ENCODE peak calls at places on chromosomes 11 and 22, in five cellular contexts. One of them, this sample, is unnamed.
A peak's percentile ranks its signal among the peaks of the same experiment; 100 is the strongest.

GRCh38 chr11:47056261-47056915 is 119.8 kb downstream of the CSTPP1 start:
- DNase-seq in H9: no peak
- DNase-seq in mesenchymal stem cell: peak; percentile 91
- DNase-seq in neuronal stem cell: no peak
- DNase-seq in H1: no peak
- DNase-seq in this sample: peak; percentile 94

GRCh38 chr22:24688294-24688693 is 85.3 kb downstream of the GGT1 start:
- DNase-seq in H9: no peak
- DNase-seq in mesenchymal stem cell: no peak
- DNase-seq in neuronal stem cell: no peak
- DNase-seq in H1: no peak
- DNase-seq in this sample: no peak

GRCh38 chr22:44202261-44202789 is 21.6 kb downstream of the PARVG start:
- DNase-seq in H9: no peak
- DNase-seq in mesenchymal stem cell: peak; percentile 2
- DNase-seq in neuronal stem cell: no peak
- DNase-seq in H1: no peak
- DNase-seq in this sample: peak; percentile 90

GRCh38 chr11:14041565-14041964 is 79.0 kb downstream of the SPON1 start:
- DNase-seq in H9: no peak
- DNase-seq in mesenchymal stem cell: no peak
- DNase-seq in neuronal stem cell: no peak
- DNase-seq in H1: no peak
- DNase-seq in this sample: no peak

GRCh38 chr11:122107045-122107444 is 9.0 kb downstream of the BLID start:
- DNase-seq in H9: no peak
- DNase-seq in mesenchymal stem cell: no peak
- DNase-seq in neuronal stem cell: no peak
- DNase-seq in H1: no peak
- DNase-seq in this sample: no peak

GRCh38 chr22:44363980-44364749 is 51.4 kb upstream of the SHISAL1 start:
- DNase-seq in H9: no peak
- DNase-seq in mesenchymal stem cell: no peak
- DNase-seq in neuronal stem cell: no peak
- DNase-seq in H1: no peak
- DNase-seq in this sample: no peak

GRCh38 chr11:106369224-106369623 is 291.8 kb downstream of the AASDHPPT start:
- DNase-seq in H9: no peak
- DNase-seq in mesenchymal stem cell: no peak
- DNase-seq in neuronal stem cell: no peak
- DNase-seq in H1: no peak
- DNase-seq in this sample: peak; percentile 14

GRCh38 chr11:36037031-36037430 is 93.2 kb downstream of the LDLRAD3 start:
- DNase-seq in H9: no peak
- DNase-seq in mesenchymal stem cell: no peak
- DNase-seq in neuronal stem cell: no peak
- DNase-seq in H1: no peak
- DNase-seq in this sample: peak; percentile 43

GRCh38 chr11:62593434-62594044 is 2.2 kb upstream of the TUT1 start:
- DNase-seq in H9: peak; percentile 85
- DNase-seq in mesenchymal stem cell: peak; percentile 77
- DNase-seq in neuronal stem cell: peak; percentile 70
- DNase-seq in H1: peak; percentile 88
- DNase-seq in this sample: peak; percentile 70

GRCh38 chr11:62592216-62592815 is 993 bp upstream of the TUT1 start:
- DNase-seq in H9: no peak
- DNase-seq in mesenchymal stem cell: no peak
- DNase-seq in neuronal stem cell: no peak
- DNase-seq in H1: peak; percentile 60
- DNase-seq in this sample: no peak

GRCh38 chr11:62592989-62593421 is 1.7 kb upstream of the TUT1 start:
- DNase-seq in H9: no peak
- DNase-seq in mesenchymal stem cell: no peak
- DNase-seq in neuronal stem cell: no peak
- DNase-seq in H1: no peak
- DNase-seq in this sample: no peak

GRCh38 chr11:62588966-62589637 is 2.2 kb downstream of the TUT1 start:
- DNase-seq in H9: no peak
- DNase-seq in mesenchymal stem cell: peak; percentile 57
- DNase-seq in neuronal stem cell: no peak
- DNase-seq in H1: no peak
- DNase-seq in this sample: no peak

DNA sequence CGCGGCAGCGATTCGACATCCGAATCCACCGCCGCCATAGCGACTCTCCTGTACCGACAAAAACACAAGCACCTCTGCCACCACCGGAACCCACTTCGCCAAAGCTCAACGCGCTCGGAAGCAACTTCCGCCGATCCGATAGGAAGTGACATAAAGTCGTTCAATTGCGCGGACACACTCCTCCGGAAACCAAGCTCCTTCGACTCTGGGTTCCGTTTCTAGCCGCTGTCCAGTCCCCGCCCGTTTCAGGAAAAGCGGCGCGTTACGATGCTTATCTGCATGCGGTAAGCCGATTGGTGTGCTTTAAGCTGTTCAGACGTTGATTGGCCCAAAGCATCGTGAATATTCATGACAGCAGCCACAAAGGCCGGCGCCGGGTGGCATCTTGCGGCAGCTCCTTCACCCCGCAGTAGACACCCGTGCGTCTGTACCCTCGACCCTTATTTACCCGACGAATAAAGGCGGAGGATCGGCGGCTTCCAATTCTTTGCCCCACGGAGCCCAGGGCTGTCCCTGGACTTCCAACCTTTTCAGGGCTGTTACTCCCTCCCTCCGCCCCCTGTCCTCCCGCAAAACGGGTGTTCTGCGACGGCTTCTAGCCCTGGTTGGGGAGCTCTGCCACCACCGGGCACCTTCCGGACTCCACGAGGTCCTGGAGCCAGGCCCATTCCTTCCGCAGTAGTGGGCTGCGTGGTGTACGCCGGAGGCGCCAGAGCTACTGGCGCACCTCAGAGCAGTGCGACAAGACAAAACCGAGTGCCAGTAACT is at the start of gene TUT1:
- DNase-seq in H9: peak; percentile 99
- DNase-seq in mesenchymal stem cell: peak; percentile 100
- DNase-seq in neuronal stem cell: peak; percentile 99
- DNase-seq in H1: peak; percentile 93
- DNase-seq in this sample: peak; percentile 99
- H3K14ac ChIP-seq in H9: peak within 1 kb of the TSS; percentile 41
- H3K14ac ChIP-seq in mesenchymal stem cell: no peak within 1 kb of the TSS
- H3K14ac ChIP-seq in neuronal stem cell: no peak within 1 kb of the TSS
- H3K14ac ChIP-seq in H1: no peak within 1 kb of the TSS
- H3K14ac ChIP-seq in this sample: peak within 1 kb of the TSS; percentile 78

DNA sequence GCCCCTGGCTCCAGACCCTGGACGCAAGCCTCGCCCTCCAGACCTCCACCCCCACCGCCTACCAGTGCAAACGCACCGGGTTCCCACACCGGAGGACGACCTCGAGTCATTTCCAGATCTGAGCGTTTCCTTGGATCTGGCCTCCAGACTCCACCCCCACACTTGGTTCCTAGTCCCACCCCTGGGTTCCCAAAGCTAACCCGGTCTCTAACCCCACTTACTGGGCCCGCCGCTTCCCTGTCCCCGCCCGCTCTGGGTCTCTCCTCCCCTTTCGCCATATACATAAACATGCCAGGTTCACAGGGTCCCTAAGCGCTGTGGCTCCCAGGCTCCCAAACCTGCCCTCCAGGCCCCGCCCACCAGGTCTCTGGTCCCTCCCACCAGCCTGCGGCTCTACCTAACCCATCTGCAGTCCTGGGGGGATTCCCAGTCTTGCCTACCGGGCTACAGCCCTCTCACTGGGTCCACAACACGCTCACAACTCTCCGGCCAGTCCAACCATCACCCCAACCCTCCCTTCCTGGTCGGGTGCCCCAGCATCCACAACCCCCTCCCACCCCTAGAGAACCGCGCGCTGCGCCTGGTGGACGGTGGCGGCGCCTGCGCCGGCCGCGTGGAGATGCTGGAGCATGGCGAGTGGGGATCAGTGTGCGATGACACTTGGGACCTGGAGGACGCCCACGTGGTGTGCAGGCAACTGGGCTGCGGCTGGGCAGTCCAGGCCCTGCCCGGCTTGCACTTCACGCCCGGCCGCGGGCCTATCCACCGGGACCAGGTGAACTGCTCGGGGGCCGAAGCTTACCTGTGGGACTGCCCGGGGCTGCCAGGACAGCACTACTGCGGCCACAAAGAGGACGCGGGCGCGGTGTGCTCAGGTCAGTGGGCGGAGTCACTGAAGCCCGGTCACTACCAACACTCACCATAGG is 36.8 kb downstream of the CD6 start:
- DNase-seq in H9: peak; percentile 93
- DNase-seq in mesenchymal stem cell: no peak
- DNase-seq in neuronal stem cell: peak; percentile 30
- DNase-seq in H1: peak; percentile 93
- DNase-seq in this sample: no peak
- H2AFZ ChIP-seq in H9: no peak overlapping the region
- H2AFZ ChIP-seq in mesenchymal stem cell: no peak overlapping the region
- H2AFZ ChIP-seq in neuronal stem cell: peak overlapping the region; percentile 76
- H2AFZ ChIP-seq in H1: no peak overlapping the region
- H2AFZ ChIP-seq in this sample: peak overlapping the region; percentile 54

GRCh38 chr11:9570313-9570712 is 3.2 kb upstream of the WEE1 start:
- DNase-seq in H9: no peak
- DNase-seq in mesenchymal stem cell: no peak
- DNase-seq in neuronal stem cell: no peak
- DNase-seq in H1: no peak
- DNase-seq in this sample: no peak

GRCh38 chr11:9569588-9570164 is 3.8 kb upstream of the WEE1 start:
- DNase-seq in H9: no peak
- DNase-seq in mesenchymal stem cell: no peak
- DNase-seq in neuronal stem cell: no peak
- DNase-seq in H1: no peak
- DNase-seq in this sample: no peak

GRCh38 chr11:9573054-9573774 is at the start of gene WEE1:
- DNase-seq in H9: peak; percentile 99
- DNase-seq in mesenchymal stem cell: peak; percentile 98
- DNase-seq in neuronal stem cell: peak; percentile 99
- DNase-seq in H1: peak; percentile 99
- DNase-seq in this sample: peak; percentile 98

GRCh38 chr11:9571766-9572120 is 1.7 kb upstream of the WEE1 start:
- DNase-seq in H9: no peak
- DNase-seq in mesenchymal stem cell: no peak
- DNase-seq in neuronal stem cell: no peak
- DNase-seq in H1: peak; percentile 37
- DNase-seq in this sample: no peak

DNA sequence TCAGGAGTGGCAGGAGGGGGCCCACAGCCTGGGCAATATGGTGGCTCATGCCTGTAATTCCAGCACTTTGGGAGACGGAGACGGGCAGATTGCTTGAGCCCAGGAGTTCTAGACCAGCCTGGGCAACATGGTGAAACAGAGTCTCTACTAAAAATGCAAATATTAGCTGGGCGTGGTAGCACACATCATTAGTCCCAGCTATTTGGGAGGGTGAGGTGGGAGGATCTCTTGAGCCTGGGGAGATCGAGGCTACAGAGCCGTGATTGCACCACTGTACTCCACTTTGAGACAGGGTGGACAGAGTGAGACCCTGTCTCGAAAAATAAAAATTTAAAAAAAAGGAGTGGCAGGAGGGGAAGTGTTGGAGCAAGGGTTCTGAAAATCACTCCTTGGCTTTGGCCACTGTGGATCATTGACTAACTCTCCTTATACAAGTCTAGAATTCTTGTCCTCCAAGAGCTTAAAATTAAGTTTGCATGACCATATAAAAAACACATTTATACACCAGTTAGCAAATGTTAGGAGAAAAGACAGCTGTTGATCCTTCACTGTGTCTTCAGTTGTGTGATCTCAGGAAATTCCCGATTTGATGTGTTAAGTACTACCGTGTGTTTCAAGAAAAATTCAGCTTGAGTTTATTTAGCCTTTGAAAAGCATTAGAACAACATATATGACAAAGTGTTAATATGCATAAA is 2.3 kb upstream of the WEE1 start:
- DNase-seq in H9: no peak
- DNase-seq in mesenchymal stem cell: peak; percentile 46
- DNase-seq in neuronal stem cell: no peak
- DNase-seq in H1: no peak
- DNase-seq in this sample: no peak
- H2BK15ac ChIP-seq in H9: no peak overlapping the region
- H2BK15ac ChIP-seq in mesenchymal stem cell: no peak overlapping the region
- H2BK15ac ChIP-seq in neuronal stem cell: no peak overlapping the region
- H2BK15ac ChIP-seq in H1: no peak overlapping the region
- H2BK15ac ChIP-seq in this sample: peak overlapping the region; percentile 57

GRCh38 chr11:118912742-118913410 is 12.8 kb downstream of the BCL9L start:
- DNase-seq in H9: no peak
- DNase-seq in mesenchymal stem cell: peak; percentile 74
- DNase-seq in neuronal stem cell: no peak
- DNase-seq in H1: no peak
- DNase-seq in this sample: peak; percentile 24

GRCh38 chr11:118915396-118915795 is 10.3 kb downstream of the BCL9L start:
- DNase-seq in H9: no peak
- DNase-seq in mesenchymal stem cell: no peak
- DNase-seq in neuronal stem cell: no peak
- DNase-seq in H1: no peak
- DNase-seq in this sample: no peak

GRCh38 chr11:118911880-118912741 is 13.6 kb downstream of the BCL9L start:
- DNase-seq in H9: peak; percentile 98
- DNase-seq in mesenchymal stem cell: peak; percentile 96
- DNase-seq in neuronal stem cell: no peak
- DNase-seq in H1: peak; percentile 86
- DNase-seq in this sample: peak; percentile 93

GRCh38 chr11:118914178-118914918 is 11.4 kb downstream of the BCL9L start:
- DNase-seq in H9: peak; percentile 59
- DNase-seq in mesenchymal stem cell: no peak
- DNase-seq in neuronal stem cell: no peak
- DNase-seq in H1: no peak
- DNase-seq in this sample: no peak

GRCh38 chr11:118913411-118914125 is 12.2 kb downstream of the BCL9L start:
- DNase-seq in H9: peak; percentile 38
- DNase-seq in mesenchymal stem cell: no peak
- DNase-seq in neuronal stem cell: no peak
- DNase-seq in H1: no peak
- DNase-seq in this sample: no peak
- H3K14ac ChIP-seq in H9: peak overlapping the region; percentile 39
- H3K14ac ChIP-seq in mesenchymal stem cell: no peak overlapping the region
- H3K14ac ChIP-seq in neuronal stem cell: no peak overlapping the region
- H3K14ac ChIP-seq in H1: no peak overlapping the region
- H3K14ac ChIP-seq in this sample: peak overlapping the region; percentile 87

DNA sequence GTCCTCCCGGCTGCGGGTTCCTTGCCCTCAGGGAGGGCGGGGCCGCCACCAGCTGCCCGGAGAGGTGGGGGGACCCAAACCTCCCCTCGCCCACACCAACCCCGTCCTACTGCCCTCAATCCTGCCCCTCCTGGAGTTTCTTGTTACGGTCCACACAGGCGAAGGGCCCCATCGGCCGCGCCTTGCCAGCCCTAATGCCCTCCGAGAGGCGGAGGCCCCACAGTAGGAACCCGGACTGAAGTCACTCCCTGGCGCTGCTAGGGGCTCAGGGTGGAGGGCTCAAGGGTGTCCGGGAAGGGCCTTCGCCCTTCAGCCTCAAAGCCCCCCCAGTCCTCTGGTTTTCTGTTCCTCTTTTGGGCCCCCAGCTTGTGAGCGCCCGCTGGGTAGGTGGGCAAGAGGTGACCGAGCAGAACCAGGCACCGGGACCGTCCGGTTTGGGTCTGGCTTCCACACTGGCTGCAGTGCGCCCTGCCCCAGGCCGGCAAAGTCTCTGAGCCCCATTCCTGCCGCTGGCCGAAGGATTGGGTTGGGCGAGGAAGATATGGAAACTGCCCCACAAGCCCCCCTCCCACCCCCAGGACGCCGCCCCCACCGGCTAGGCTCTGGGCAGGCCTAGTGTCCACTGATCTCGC is 24.5 kb downstream of the DUSP8 start:
- DNase-seq in H9: no peak
- DNase-seq in mesenchymal stem cell: no peak
- DNase-seq in neuronal stem cell: no peak
- DNase-seq in H1: peak; percentile 67
- DNase-seq in this sample: no peak
- H2AFZ ChIP-seq in H9: no peak overlapping the region
- H2AFZ ChIP-seq in mesenchymal stem cell: no peak overlapping the region
- H2AFZ ChIP-seq in neuronal stem cell: no peak overlapping the region
- H2AFZ ChIP-seq in H1: no peak overlapping the region
- H2AFZ ChIP-seq in this sample: peak overlapping the region; percentile 89

This sample was measured in IMR-90.